ENCODE peak calls at places on chromosome 15, in seven cellular contexts. B is H9; G is stimulated activated naive B cell treated with anti-CD40 and anti-IgM and Interleukin-4, amounts not matched to agents 10 μg/mL and 1 μg/mL and 100 μg/mL, for 72 hours; X is fibroblast of the conjunctiva; C is uterus; M is GF-D8; D is renal cortical epithelial cell. L is an unnamed sample.

GRCh38 chr15:41334293-41335120 is 1.8 kb downstream of the NUSAP1 start:
- DNase-seq in B (no peak), G (no peak), X (no peak), C (no peak), M (no peak), D (no peak), L (no peak)

GRCh38 chr15:74425634-74426033 is 8.1 kb downstream of the SEMA7A start:
- DNase-seq in B (no peak), G (no peak), X (no peak), C (no peak), M (no peak), D (no peak), L (no peak)

GRCh38 chr15:47756872-47757271 is 39.6 kb downstream of the SEMA6D start:
- DNase-seq in B (no peak), G (no peak), X (peak; percentile 65), C (no peak), M (no peak), D (peak; percentile 75), L (peak; percentile 64)

GRCh38 chr15:36798366-36798765 is 218.9 kb downstream of the CDIN1 start:
- DNase-seq in B (no peak), G (no peak), X (no peak), C (no peak), M (no peak), D (peak; percentile 62), L (peak; percentile 90)

GRCh38 chr15:62506217-62506805 is 341.2 kb upstream of the C2CD4B start:
- DNase-seq in B (no peak), G (no peak), X (no peak), C (no peak), M (no peak), D (peak; percentile 50), L (peak; percentile 51)

GRCh38 chr15:31440754-31441298 is 114.2 kb downstream of the KLF13 start:
- DNase-seq in B (no peak), G (peak; percentile 47), X (no peak), C (peak; percentile 58), M (no peak), D (no peak), L (no peak)

GRCh38 chr15:57785959-57786358 is 79.4 kb downstream of the POLR2M start:
- DNase-seq in B (no peak), G (no peak), X (no peak), C (no peak), M (no peak), D (no peak), L (no peak)

GRCh38 chr15:26065723-26066122 is 202.6 kb upstream of the ATP10A start:
- DNase-seq in B (no peak), G (no peak), X (no peak), C (no peak), M (no peak), D (no peak), L (no peak)

GRCh38 chr15:100781961-100782525 is 97.6 kb upstream of the ALDH1A3 start:
- DNase-seq in B (no peak), G (no peak), X (no peak), C (no peak), M (no peak), D (no peak), L (no peak)

GRCh38 chr15:41832208-41832607 is 4.3 kb downstream of the JMJD7 start:
- DNase-seq in B (no peak), G (no peak), X (no peak), C (no peak), M (no peak), D (no peak), L (no peak)

GRCh38 chr15:36356511-36356910 is 222.9 kb upstream of the CDIN1 start:
- DNase-seq in B (no peak), G (no peak), X (no peak), C (no peak), M (no peak), D (no peak), L (no peak)

GRCh38 chr15:45457215-45457614 is 65.3 kb downstream of the SLC30A4 start:
- DNase-seq in B (no peak), G (no peak), X (no peak), C (no peak), M (no peak), D (no peak), L (no peak)

GRCh38 chr15:39391230-39391629 is 189.6 kb upstream of the THBS1 start:
- DNase-seq in B (no peak), G (no peak), X (no peak), C (no peak), M (no peak), D (no peak), L (peak; percentile 19)

GRCh38 chr15:91965501-91966180 is 112.1 kb downstream of the SLCO3A1 start:
- DNase-seq in B (no peak), G (no peak), X (no peak), C (no peak), M (no peak), D (peak; percentile 93), L (peak; percentile 45)

GRCh38 chr15:58399737-58400136 is 32.1 kb upstream of the LIPC start:
- DNase-seq in B (no peak), G (no peak), X (no peak), C (no peak), M (no peak), D (no peak), L (no peak)

GRCh38 chr15:86333819-86334218 is 254.1 kb downstream of the AGBL1 start:
- DNase-seq in B (no peak), G (no peak), X (no peak), C (no peak), M (no peak), D (no peak), L (no peak)

GRCh38 chr15:34812369-34812768 is 17.0 kb upstream of the ACTC1 start:
- DNase-seq in B (no peak), G (no peak), X (no peak), C (no peak), M (no peak), D (no peak), L (no peak)

GRCh38 chr15:69060744-69061143 is 46.2 kb downstream of the NOX5 start:
- DNase-seq in B (no peak), G (no peak), X (no peak), C (no peak), M (no peak), D (no peak), L (no peak)

GRCh38 chr15:42037650-42038049 is 16.8 kb upstream of the PLA2G4E start:
- DNase-seq in B (no peak), G (no peak), X (no peak), C (no peak), M (no peak), D (peak; percentile 55), L (no peak)

GRCh38 chr15:101099183-101099582 is 152.7 kb downstream of the CHSY1 start:
- DNase-seq in B (no peak), G (no peak), X (no peak), C (no peak), M (no peak), D (no peak), L (no peak)

GRCh38 chr15:78420766-78421165 is 17.2 kb upstream of the IREB2 start:
- DNase-seq in B (no peak), G (no peak), X (no peak), C (no peak), M (no peak), D (no peak), L (no peak)

GRCh38 chr15:52569244-52569585 is 385 bp upstream of the ARPP19 start:
- DNase-seq in B (no peak), G (no peak), X (no peak), C (no peak), M (no peak), D (no peak), L (no peak)

GRCh38 chr15:101052681-101053121 is 133.5 kb downstream of the LRRK1 start:
- DNase-seq in B (no peak), G (no peak), X (no peak), C (no peak), M (no peak), D (no peak), L (no peak)

GRCh38 chr15:34659056-34659455 is 75.6 kb upstream of the GOLGA8B start:
- DNase-seq in B (no peak), G (no peak), X (no peak), C (no peak), M (no peak), D (no peak), L (no peak)

GRCh38 chr15:77504310-77504709 is 83.6 kb downstream of the HMG20A start:
- DNase-seq in B (no peak), G (no peak), X (no peak), C (no peak), M (peak; percentile 13), D (no peak), L (no peak)

GRCh38 chr15:91054791-91055190 is 32.4 kb upstream of the VPS33B start:
- DNase-seq in B (no peak), G (no peak), X (no peak), C (no peak), M (no peak), D (no peak), L (no peak)

GRCh38 chr15:96428742-96429141 is 98.2 kb downstream of the NR2F2 start:
- DNase-seq in B (no peak), G (no peak), X (peak; percentile 91), C (no peak), M (no peak), D (peak; percentile 98), L (peak; percentile 97)

GRCh38 chr15:68536331-68537095 is 42.3 kb upstream of the CORO2B start:
- DNase-seq in B (no peak), G (no peak), X (peak; percentile 97), C (no peak), M (no peak), D (peak; percentile 82), L (peak; percentile 88)

GRCh38 chr15:41256577-41257038 is 25.5 kb downstream of the CHP1 start:
- DNase-seq in B (no peak), G (no peak), X (no peak), C (no peak), M (no peak), D (peak; percentile 93), L (no peak)

GRCh38 chr15:90606641-90607040 is 76.9 kb downstream of the CRTC3 start:
- DNase-seq in B (no peak), G (no peak), X (no peak), C (no peak), M (no peak), D (no peak), L (no peak)

GRCh38 chr15:35173444-35174118 is 88.5 kb upstream of the NANOGP8 start:
- DNase-seq in B (no peak), G (no peak), X (no peak), C (no peak), M (no peak), D (peak; percentile 9), L (peak; percentile 15)

GRCh38 chr15:63899193-63899592 is 65.4 kb upstream of the HERC1 start:
- DNase-seq in B (no peak), G (no peak), X (no peak), C (no peak), M (peak; percentile 46), D (no peak), L (no peak)

L was measured in HS-27A.